ENCODE peak calls at places on chromosomes 6 and 20, in five cellular contexts. V, L, O, P and K are unnamed samples.

GRCh38 chr6:29811377-29811776 is 16.2 kb upstream of the HLA-G start:
- DNase-seq in V (no peak), L (no peak), O (no peak), P (no peak), K (no peak)

GRCh38 chr6:147204060-147204785 is at the start of gene STXBP5:
- DNase-seq in V (no peak), L (peak), O (peak), P (peak), K (peak)

GRCh38 chr20:59398552-59399265 is 98.3 kb downstream of the EDN3 start:
- DNase-seq in V (no peak), L (no peak), O (no peak), P (no peak), K (no peak)

GRCh38 chr6:45704056-45704790 is 311.4 kb downstream of the CLIC5 start:
- DNase-seq in V (no peak), L (no peak), O (no peak), P (no peak), K (no peak)

GRCh38 chr6:236519-236918 is 55.8 kb upstream of the DUSP22 start:
- DNase-seq in V (no peak), L (no peak), O (no peak), P (no peak), K (no peak)

GRCh38 chr6:82259389-82259788 is 11.8 kb upstream of the IBTK start:
- DNase-seq in V (no peak), L (no peak), O (no peak), P (no peak), K (no peak)

GRCh38 chr6:64505312-64505711 is 869.7 kb downstream of the PHF3 start:
- DNase-seq in V (no peak), L (no peak), O (no peak), P (no peak), K (no peak)

GRCh38 chr20:48772183-48772976 is 55.4 kb downstream of the PREX1 start:
- DNase-seq in V (no peak), L (no peak), O (peak), P (peak), K (no peak)

GRCh38 chr6:106997392-106998257 is 23.1 kb upstream of the CD24 start:
- DNase-seq in V (peak), L (peak), O (no peak), P (peak), K (peak)

GRCh38 chr20:14778096-14778495 is 440.7 kb upstream of the FLRT3 start:
- DNase-seq in V (no peak), L (no peak), O (no peak), P (no peak), K (no peak)

GRCh38 chr6:111200823-111201134 is 113.5 kb downstream of the SLC16A10 start:
- DNase-seq in V (no peak), L (no peak), O (no peak), P (no peak), K (no peak)

GRCh38 chr6:150373260-150373701 is 4.5 kb downstream of the IYD start:
- DNase-seq in V (no peak), L (no peak), O (no peak), P (peak), K (no peak)

GRCh38 chr20:19734811-19735210 is 23.2 kb upstream of the RIN2 start:
- DNase-seq in V (no peak), L (no peak), O (no peak), P (no peak), K (no peak)

GRCh38 chr6:5582758-5583157 is 321.4 kb downstream of the FARS2 start:
- DNase-seq in V (no peak), L (no peak), O (no peak), P (no peak), K (no peak)